ENCODE peak calls at places on chromosomes 11 and 22, in five cellular contexts. P is NCI-H2171 treated with DMSO at 0.1 percent for 48 hours; Z is activated CD4-positive, alpha-beta T cell treated with anti-CD3 and anti-CD28 coated beads for 24 hours; H is NCI-H2029; X is HFF-Myc. R is an unnamed sample.

GRCh38 chr11:133576351-133576750 is 44.0 kb upstream of the OPCML start:
- DNase-seq in P (no peak), Z (no peak), H (no peak), X (no peak), R (no peak)

GRCh38 chr11:114790910-114791309 is 112.6 kb downstream of the NXPE2 start:
- DNase-seq in P (no peak), Z (no peak), H (no peak), X (no peak), R (no peak)

GRCh38 chr11:73854680-73855079 is 22.0 kb downstream of the COA4 start:
- DNase-seq in P (no peak), Z (no peak), H (no peak), X (no peak), R (no peak)

GRCh38 chr11:66864172-66864901 is 7.5 kb downstream of the LRFN4 start:
- DNase-seq in P (peak), Z (no peak), H (no peak), X (no peak), R (no peak)

GRCh38 chr11:1392111-1392510 is 2.4 kb downstream of the BRSK2 start:
- DNase-seq in P (no peak), Z (no peak), H (peak), X (no peak), R (no peak)

GRCh38 chr22:43338766-43339345 is 4.3 kb downstream of the SCUBE1 start:
- DNase-seq in P (peak), Z (no peak), H (no peak), X (no peak), R (peak)

GRCh38 chr11:2791521-2792375 is 92.0 kb upstream of the KCNQ1OT1 start:
- DNase-seq in P (no peak), Z (no peak), H (peak), X (no peak), R (no peak)

GRCh38 chr11:3160252-3161031 is 4.7 kb downstream of the OSBPL5 start:
- DNase-seq in P (no peak), Z (no peak), H (peak), X (peak), R (peak)

GRCh38 chr11:134468796-134469195 is 56.8 kb upstream of the B3GAT1 start:
- DNase-seq in P (no peak), Z (no peak), H (peak), X (no peak), R (no peak)

GRCh38 chr11:18036456-18036855 is 9.6 kb downstream of the TPH1 start:
- DNase-seq in P (no peak), Z (no peak), H (no peak), X (no peak), R (peak)

GRCh38 chr11:123479048-123479837 is 49.2 kb downstream of the GRAMD1B start:
- DNase-seq in P (no peak), Z (no peak), H (no peak), X (no peak), R (no peak)

GRCh38 chr22:38766076-38766777 is 10.4 kb upstream of the SUN2 start:
- DNase-seq in P (peak), Z (no peak), H (peak), X (peak), R (peak)

GRCh38 chr11:112999518-112999917 is 38.3 kb downstream of the NCAM1 start:
- DNase-seq in P (peak), Z (no peak), H (peak), X (no peak), R (peak)

GRCh38 chr11:5204787-5205186 is 4.3 kb upstream of the OR51V1 start:
- DNase-seq in P (no peak), Z (no peak), H (no peak), X (peak), R (peak)

GRCh38 chr11:77300695-77301094 is 791 bp downstream of the GDPD4 start:
- DNase-seq in P (no peak), Z (no peak), H (no peak), X (no peak), R (no peak)

GRCh38 chr11:46392421-46393230 is 1.1 kb upstream of the CHRM4 start:
- DNase-seq in P (peak), Z (peak), H (no peak), X (no peak), R (no peak)

GRCh38 chr11:72684236-72684912 is 10.2 kb upstream of the PDE2A start:
- DNase-seq in P (peak), Z (peak), H (no peak), X (no peak), R (no peak)

GRCh38 chr11:105713696-105714095 is 103.8 kb downstream of the GRIA4 start:
- DNase-seq in P (no peak), Z (no peak), H (no peak), X (no peak), R (no peak)

GRCh38 chr11:62458212-62459002 is 39.6 kb downstream of the SCGB1A1 start:
- DNase-seq in P (no peak), Z (no peak), H (no peak), X (no peak), R (no peak)

GRCh38 chr22:35622132-35622913 is 5.2 kb upstream of the MB start:
- DNase-seq in P (peak), Z (no peak), H (peak), X (no peak), R (peak)

GRCh38 chr22:19615001-19615461 is 90.8 kb upstream of the CLDN5 start:
- DNase-seq in P (no peak), Z (no peak), H (no peak), X (no peak), R (no peak)

GRCh38 chr11:6695377-6695776 is 12.2 kb upstream of the MRPL17 start:
- DNase-seq in P (no peak), Z (no peak), H (no peak), X (no peak), R (no peak)

R was measured in NCI-H524.